ENCODE peak calls at places on chromosomes 2 and 18, in six cellular contexts. G is CD8-positive, alpha-beta T cell; Q is GM12878; M is GM06990; L is GM12865; W is Calu3. P is an unnamed sample.

GRCh38 chr2:232315049-232315922 is 63.3 kb upstream of the ALPP start:
- DNase-seq in G (peak; percentile 80), W (no peak), Q (peak; percentile 63), L (peak; percentile 87), M (peak; percentile 47), P (peak; percentile 41)

GRCh38 chr2:220956429-220956828 is 615.7 kb downstream of the EPHA4 start:
- DNase-seq in L (no peak), G (no peak), M (no peak), W (no peak), Q (no peak), P (no peak)

GRCh38 chr2:231720292-231720691 is 12.0 kb downstream of the PTMA start:
- DNase-seq in M (no peak), Q (no peak), L (peak; percentile 30), G (no peak), W (no peak), P (no peak)

GRCh38 chr2:173770936-173771678 is 194.1 kb downstream of the SP3 start:
- DNase-seq in M (no peak), L (no peak), W (no peak), G (no peak), Q (no peak), P (no peak)

GRCh38 chr2:193985272-193985671 is 1671.8 kb upstream of the SLC39A10 start:
- DNase-seq in M (no peak), G (no peak), W (no peak), L (no peak), Q (no peak), P (no peak)

GRCh38 chr2:108615480-108616090 is 81.3 kb downstream of the LIMS1 start:
- DNase-seq in Q (no peak), M (no peak), W (no peak), L (no peak), G (no peak), P (no peak)

GRCh38 chr2:150441226-150441625 is 46.2 kb downstream of the RND3 start:
- DNase-seq in Q (no peak), M (no peak), L (no peak), W (no peak), G (no peak), P (no peak)

GRCh38 chr2:95060446-95061118 is 35.1 kb downstream of the MAL start:
- DNase-seq in G (no peak), Q (no peak), W (no peak), M (no peak), L (no peak), P (no peak)

GRCh38 chr2:24189551-24189950 is 14.7 kb downstream of the FAM228A start:
- DNase-seq in G (no peak), M (no peak), L (no peak), Q (no peak), W (no peak), P (no peak)

GRCh38 chr18:58806826-58807714 is 57.6 kb upstream of the ZNF532 start:
- DNase-seq in Q (peak; percentile 56), W (no peak), M (no peak), G (no peak), L (peak; percentile 71), P (no peak)

GRCh38 chr2:70958759-70959158 is 19.7 kb upstream of the ANKRD53 start:
- DNase-seq in G (no peak), W (no peak), Q (no peak), L (no peak), M (no peak), P (peak; percentile 5)

GRCh38 chr2:57516740-57517340 is 529.8 kb upstream of the VRK2 start:
- DNase-seq in W (no peak), M (no peak), Q (peak; percentile 7), L (peak; percentile 51), G (no peak), P (no peak)

GRCh38 chr2:63346441-63346840 is 241.8 kb downstream of the WDPCP start:
- DNase-seq in L (no peak), Q (no peak), G (no peak), W (no peak), M (no peak), P (no peak)

GRCh38 chr18:61893304-61893970 is 630 bp upstream of the RNF152 start:
- DNase-seq in W (peak; percentile 64), L (peak; percentile 51), Q (no peak), M (peak; percentile 25), G (no peak), P (peak; percentile 27)

GRCh38 chr18:7974200-7974874 is 407.2 kb downstream of the PTPRM start:
- DNase-seq in Q (no peak), M (no peak), W (no peak), G (no peak), L (no peak), P (no peak)

GRCh38 chr2:168449419-168449818 is 6.7 kb upstream of the CERS6 start:
- DNase-seq in W (no peak), Q (no peak), L (no peak), M (no peak), G (no peak), P (no peak)

GRCh38 chr2:207252979-207253640 is 87.4 kb upstream of the KLF7 start:
- DNase-seq in W (no peak), L (no peak), Q (no peak), G (no peak), M (no peak), P (no peak)

GRCh38 chr18:67893896-67894295 is 377.4 kb upstream of the DSEL start:
- DNase-seq in M (no peak), L (no peak), Q (no peak), G (no peak), W (no peak), P (no peak)

GRCh38 chr2:198316852-198317395 is 512.5 kb downstream of the PLCL1 start:
- DNase-seq in L (no peak), Q (no peak), G (no peak), W (no peak), M (no peak), P (no peak)

GRCh38 chr2:132448771-132449170 is 32.2 kb downstream of the GPR39 start:
- DNase-seq in Q (no peak), L (no peak), M (no peak), G (no peak), W (peak; percentile 49), P (no peak)

GRCh38 chr2:66553370-66553769 is 118.4 kb downstream of the MEIS1 start:
- DNase-seq in G (no peak), M (no peak), L (no peak), W (peak; percentile 17), Q (no peak), P (no peak)

GRCh38 chr2:132415256-132416079 is 1.1 kb upstream of the GPR39 start:
- DNase-seq in M (no peak), L (no peak), W (peak; percentile 54), Q (no peak), G (no peak), P (no peak)

GRCh38 chr2:196439760-196440159 is 199.8 kb upstream of the CCDC150 start:
- DNase-seq in G (no peak), L (no peak), M (no peak), Q (no peak), W (no peak), P (no peak)

GRCh38 chr18:62868645-62869044 is 153.3 kb downstream of the PHLPP1 start:
- DNase-seq in G (no peak), M (no peak), W (no peak), Q (no peak), L (no peak), P (no peak)

GRCh38 chr2:115034801-115035200 is 592.4 kb downstream of the DPP10 start:
- DNase-seq in G (no peak), L (no peak), Q (no peak), W (no peak), M (no peak), P (no peak)

GRCh38 chr2:238063414-238064189 is 2.8 kb downstream of the SCLY start:
- DNase-seq in L (no peak), M (no peak), Q (no peak), W (no peak), G (no peak), P (no peak)

GRCh38 chr18:79451237-79452125 is 55.8 kb downstream of the NFATC1 start:
- DNase-seq in Q (no peak), G (no peak), L (no peak), W (no peak), M (no peak), P (no peak)
- TF ChIP-seq CTCF in Q (no peak), G (no peak), L (no peak), W (no peak), M (no peak), P (no peak)

GRCh38 chr2:158740127-158740526 is 55.0 kb upstream of the DAPL1 start:
- DNase-seq in G (no peak), M (no peak), L (no peak), Q (no peak), W (no peak), P (no peak)

GRCh38 chr2:158743466-158743865 is 51.7 kb upstream of the DAPL1 start:
- DNase-seq in L (no peak), M (no peak), W (no peak), G (no peak), Q (no peak), P (no peak)

GRCh38 chr2:158740591-158740990 is 54.5 kb upstream of the DAPL1 start:
- DNase-seq in G (no peak), Q (no peak), L (no peak), M (no peak), W (no peak), P (no peak)

GRCh38 chr2:158742536-158742935 is 52.6 kb upstream of the DAPL1 start:
- DNase-seq in W (no peak), L (no peak), M (no peak), G (no peak), Q (no peak), P (no peak)

GRCh38 chr2:158741631-158742030 is 53.5 kb upstream of the DAPL1 start:
- DNase-seq in W (no peak), M (no peak), L (no peak), Q (no peak), G (no peak), P (no peak)
- TF ChIP-seq CTCF in W (no peak), M (no peak), L (no peak), Q (no peak), G (no peak), P (no peak)

GRCh38 chr2:105849431-105850179 is 104.9 kb downstream of the NCK2 start:
- DNase-seq in L (no peak), M (no peak), Q (no peak), G (no peak), W (no peak), P (no peak)
- TF ChIP-seq CTCF in L (no peak), M (no peak), Q (no peak), G (no peak), W (no peak), P (no peak)

DNA sequence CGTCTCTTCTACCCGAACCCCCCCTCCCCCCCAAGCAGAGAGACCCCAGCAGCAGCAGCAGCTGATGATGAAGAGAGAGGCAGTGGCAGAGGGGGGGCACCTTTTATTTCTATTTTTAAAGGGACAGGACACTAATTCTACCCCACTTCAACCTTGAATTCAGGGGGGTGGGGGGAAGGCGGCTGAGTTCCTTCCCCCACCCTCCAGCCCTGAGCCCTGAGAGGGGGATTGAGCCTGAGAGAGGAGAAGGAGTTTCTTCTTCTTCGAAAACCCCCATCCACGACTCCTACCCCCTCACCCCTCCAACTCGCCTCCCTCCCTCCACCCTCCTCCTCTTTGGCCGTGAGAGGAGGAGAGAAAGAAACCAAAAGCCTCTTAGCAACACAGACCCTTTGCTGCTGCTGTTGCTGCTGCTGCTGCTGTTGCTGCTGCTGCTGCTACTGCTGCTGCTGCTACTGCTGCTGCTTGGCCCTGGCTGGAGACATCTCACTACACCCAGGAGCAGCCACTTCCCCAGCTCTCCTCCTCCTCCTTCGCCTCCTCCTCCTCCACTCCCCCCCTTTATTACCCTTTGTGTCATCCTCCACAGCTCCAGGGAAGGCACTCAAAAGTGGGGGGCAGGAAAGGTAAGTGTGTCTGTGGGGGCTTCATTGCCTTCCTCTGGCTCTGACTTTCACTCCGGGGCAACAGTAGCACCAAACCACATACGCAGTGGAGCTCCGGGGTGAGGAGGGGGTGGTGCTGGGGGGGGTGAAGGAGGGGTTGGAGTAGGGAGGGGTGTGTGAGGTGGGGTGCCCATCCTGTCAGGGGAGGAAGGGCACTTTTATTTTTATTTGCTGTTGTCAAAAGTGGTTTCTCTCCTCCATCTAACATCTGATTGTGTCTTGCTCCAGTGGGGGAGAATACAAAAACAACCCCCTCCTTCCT is at the start of gene MBD5:
- DNase-seq in W (peak; percentile 14), L (peak; percentile 83), M (no peak), G (peak; percentile 63), Q (peak; percentile 45), P (no peak)
- TF ChIP-seq CTCF in W (no peak), L (no peak), M (no peak), G (no peak), Q (no peak), P (no peak)